ENCODE peak calls at places on chromosomes 4 and X, in six cellular contexts. W is lower leg skin, G is neural crest cell, K is gastrocnemius medialis, Q is breast epithelium, B is right lobe of liver. N is an unnamed sample.

GRCh38 chr4:123466080-123466785 is 69.6 kb downstream of the SPRY1 start:
- DNase-seq in W (no peak), G (no peak), K (no peak), Q (no peak), B (no peak), N (no peak)

GRCh38 chr4:9996319-9997110 is 24.8 kb downstream of the SLC2A9 start:
- DNase-seq in W (peak; percentile 37), G (no peak), K (no peak), Q (no peak), B (no peak), N (no peak)

GRCh38 chrX:74536142-74537010 is 78.0 kb downstream of the RLIM start:
- DNase-seq in W (peak; percentile 95), G (peak; percentile 53), K (peak; percentile 77), Q (peak; percentile 62), B (peak; percentile 83), N (peak; percentile 45)

GRCh38 chrX:78315745-78316144 is 11.7 kb downstream of the CYSLTR1 start:
- DNase-seq in W (no peak), G (no peak), K (no peak), Q (no peak), B (no peak), N (no peak)

GRCh38 chr4:52935317-52935716 is 73.2 kb downstream of the RASL11B start:
- DNase-seq in W (no peak), G (no peak), K (no peak), Q (no peak), B (no peak), N (no peak)

GRCh38 chr4:147110968-147111367 is 165.3 kb upstream of the TTC29 start:
- DNase-seq in W (no peak), G (no peak), K (no peak), Q (no peak), B (no peak), N (no peak)

GRCh38 chr4:56626420-56626819 is 54.7 kb downstream of the HOPX start:
- DNase-seq in W (no peak), G (no peak), K (no peak), Q (no peak), B (no peak), N (no peak)

GRCh38 chrX:18440835-18441234 is 15.4 kb downstream of the CDKL5 start:
- DNase-seq in W (no peak), G (no peak), K (no peak), Q (no peak), B (no peak), N (no peak)

GRCh38 chrX:72062890-72063289 is 68.8 kb downstream of the RTL5 start:
- DNase-seq in W (no peak), G (no peak), K (peak; percentile 26), Q (no peak), B (no peak), N (no peak)

GRCh38 chr4:71860643-71861042 is 76.8 kb upstream of the GC start:
- DNase-seq in W (no peak), G (no peak), K (no peak), Q (no peak), B (no peak), N (no peak)

GRCh38 chrX:49675075-49675719 is 20.6 kb downstream of the PAGE1 start:
- DNase-seq in W (no peak), G (no peak), K (peak; percentile 25), Q (no peak), B (no peak), N (no peak)

GRCh38 chr4:4673070-4673469 is 131.2 kb upstream of the STX18 start:
- DNase-seq in W (peak; percentile 87), G (peak; percentile 31), K (no peak), Q (no peak), B (no peak), N (no peak)

GRCh38 chr4:3168029-3168428 is 80.9 kb upstream of the MSANTD1 start:
- DNase-seq in W (no peak), G (no peak), K (no peak), Q (no peak), B (no peak), N (no peak)

GRCh38 chr4:38921151-38921550 is 53.5 kb downstream of the FAM114A1 start:
- DNase-seq in W (no peak), G (no peak), K (no peak), Q (no peak), B (no peak), N (no peak)

GRCh38 chr4:174282836-174283506 is 496 bp downstream of the FBXO8 start:
- DNase-seq in W (peak; percentile 91), G (peak; percentile 52), K (peak; percentile 88), Q (peak; percentile 66), B (peak; percentile 82), N (no peak)

GRCh38 chr4:54092405-54092759 is 7.6 kb upstream of the GSX2 start:
- DNase-seq in W (no peak), G (no peak), K (no peak), Q (no peak), B (no peak), N (no peak)

GRCh38 chr4:25953740-25954139 is 39.7 kb downstream of the SMIM20 start:
- DNase-seq in W (no peak), G (peak; percentile 9), K (no peak), Q (no peak), B (no peak), N (no peak)

GRCh38 chr4:28636971-28637370 is 1776.3 kb downstream of the STIM2 start:
- DNase-seq in W (no peak), G (no peak), K (no peak), Q (no peak), B (no peak), N (no peak)

GRCh38 chr4:187179086-187180070 is 455.7 kb upstream of the FAT1 start:
- DNase-seq in W (no peak), G (no peak), K (no peak), Q (no peak), B (no peak), N (no peak)

GRCh38 chr4:5921981-5922380 is 29.1 kb upstream of the CRMP1 start:
- DNase-seq in W (peak; percentile 79), G (no peak), K (no peak), Q (no peak), B (no peak), N (no peak)

GRCh38 chr4:114225462-114225861 is 246.0 kb upstream of the ARSJ start:
- DNase-seq in W (no peak), G (no peak), K (no peak), Q (no peak), B (no peak), N (no peak)

GRCh38 chr4:39649639-39650265 is 11.1 kb upstream of the SMIM14 start:
- DNase-seq in W (no peak), G (no peak), K (no peak), Q (no peak), B (no peak), N (no peak)

GRCh38 chr4:22238742-22239141 is 277.1 kb downstream of the ADGRA3 start:
- DNase-seq in W (no peak), G (no peak), K (no peak), Q (no peak), B (no peak), N (no peak)

GRCh38 chr4:6769138-6769983 is 13.2 kb upstream of the KIAA0232 start:
- DNase-seq in W (no peak), G (no peak), K (no peak), Q (peak; percentile 25), B (no peak), N (no peak)

GRCh38 chrX:1330605-1331004 is 6.0 kb upstream of the IL3RA start:
- DNase-seq in W (no peak), G (no peak), K (no peak), Q (no peak), B (no peak), N (no peak)

GRCh38 chr4:139934786-139935330 is 219.1 kb downstream of the MAML3 start:
- DNase-seq in W (no peak), G (no peak), K (no peak), Q (no peak), B (no peak), N (no peak)

GRCh38 chr4:113618205-113618604 is 143.3 kb downstream of the CAMK2D start:
- DNase-seq in W (no peak), G (no peak), K (no peak), Q (no peak), B (no peak), N (no peak)

GRCh38 chrX:115561605-115562491 is 874 bp downstream of the PLS3 start:
- DNase-seq in W (peak; percentile 91), G (peak; percentile 49), K (peak; percentile 70), Q (no peak), B (peak; percentile 64), N (peak; percentile 54)

GRCh38 chrX:16484338-16484737 is 165.6 kb upstream of the S100G start:
- DNase-seq in W (no peak), G (no peak), K (peak; percentile 9), Q (no peak), B (no peak), N (no peak)

GRCh38 chrX:10286195-10286594 is 129.4 kb downstream of the CLCN4 start:
- DNase-seq in W (no peak), G (no peak), K (no peak), Q (no peak), B (no peak), N (no peak)
- TF ChIP-seq CTCF in W (no peak), G (no peak), K (no peak), Q (no peak), B (no peak), N (no peak)

DNA sequence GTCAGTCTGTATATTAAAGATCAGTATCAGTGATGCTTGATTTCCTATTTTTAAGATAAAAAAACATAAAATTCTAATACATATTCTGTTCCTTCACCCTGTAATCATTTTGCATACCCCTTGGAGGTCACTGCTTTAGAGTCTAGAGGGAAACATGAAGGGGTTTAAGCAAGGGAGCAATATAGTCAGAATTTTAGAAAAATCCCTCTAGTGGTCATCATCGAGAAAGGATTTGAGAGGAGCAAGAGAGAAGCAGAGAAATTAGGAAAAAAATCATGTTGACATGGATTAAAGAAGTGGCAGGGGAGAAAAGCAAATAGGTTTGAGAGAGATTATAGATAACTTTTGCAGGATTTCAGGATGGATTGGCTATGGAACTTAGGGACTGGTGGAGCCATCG is 11.1 kb downstream of the APEX2 start:
- DNase-seq in W (no peak), G (no peak), K (no peak), Q (no peak), B (no peak), N (no peak)
- TF ChIP-seq CTCF in W (no peak), G (peak; percentile 52), K (no peak), Q (no peak), B (peak; percentile 26), N (peak; percentile 48)

GRCh38 chr4:153036931-153037330 is 100.8 kb downstream of the FHDC1 start:
- DNase-seq in W (no peak), G (no peak), K (no peak), Q (no peak), B (no peak), N (no peak)
- TF ChIP-seq CTCF in W (no peak), G (no peak), K (no peak), Q (no peak), B (no peak), N (no peak)

DNA sequence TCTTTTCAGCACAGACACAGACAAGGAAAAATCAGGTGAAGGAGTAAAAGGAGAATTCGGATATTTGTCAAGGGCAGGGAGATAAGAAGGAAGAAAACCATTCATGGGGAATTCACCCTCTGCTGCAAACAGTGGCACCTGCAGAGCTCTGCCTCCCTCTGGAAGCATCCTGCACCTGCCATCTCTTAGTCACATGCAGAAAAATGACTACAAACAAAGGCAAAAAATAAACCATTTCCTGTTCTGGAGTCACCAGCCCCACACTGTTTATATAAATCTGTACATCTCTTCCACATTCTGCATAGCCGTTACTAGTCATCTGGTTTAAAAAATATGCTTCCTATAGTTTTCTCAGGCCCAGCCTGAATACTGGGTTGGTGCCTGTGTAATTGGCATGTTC is 205.3 kb downstream of the ARAP2 start:
- DNase-seq in W (no peak), G (no peak), K (no peak), Q (no peak), B (no peak), N (no peak)
- TF ChIP-seq CTCF in W (no peak), G (no peak), K (no peak), Q (no peak), B (no peak), N (no peak)